ENCODE peak calls at places on chromosomes 16 and 17, in nine cellular contexts. G is body of pancreas, C is left lung, A is mucosa of descending colon, D is hepatocyte, X is lung, Q is Peyer's patch, H is gastrocnemius medialis, L is endothelial cell of umbilical vein. M is an unnamed sample.

GRCh38 chr16:89641719-89642187 is 15.8 kb downstream of the CHMP1A start:
- DNase-seq in G (no peak), C (no peak), A (no peak), D (no peak), X (no peak), Q (no peak), H (no peak), L (no peak), M (no peak)

GRCh38 chr17:60371818-60372510 is 20.0 kb downstream of the USP32 start:
- DNase-seq in G (no peak), C (no peak), A (no peak), D (no peak), X (no peak), Q (no peak), H (no peak), L (no peak), M (no peak)

GRCh38 chr17:17913695-17914332 is 58.4 kb downstream of the TOM1L2 start:
- DNase-seq in G (peak; percentile 75), C (peak; percentile 80), A (peak; percentile 86), D (peak; percentile 91), X (peak; percentile 72), Q (peak; percentile 89), H (peak; percentile 91), L (peak; percentile 83), M (peak; percentile 73)

GRCh38 chr17:57234252-57235092 is 21.9 kb upstream of the MSI2 start:
- DNase-seq in G (no peak), C (no peak), A (no peak), D (no peak), X (no peak), Q (no peak), H (no peak), L (no peak), M (no peak)

GRCh38 chr17:9451919-9452318 is 123.7 kb downstream of the STX8 start:
- DNase-seq in G (no peak), C (no peak), A (no peak), D (no peak), X (no peak), Q (no peak), H (no peak), L (no peak), M (no peak)

GRCh38 chr17:14904406-14904805 is 360.7 kb downstream of the PMP22 start:
- DNase-seq in G (no peak), C (no peak), A (no peak), D (no peak), X (no peak), Q (no peak), H (no peak), L (no peak), M (no peak)

GRCh38 chr16:77805403-77805802 is 17.0 kb downstream of the VAT1L start:
- DNase-seq in G (peak; percentile 42), C (no peak), A (no peak), D (no peak), X (no peak), Q (no peak), H (no peak), L (no peak), M (peak; percentile 54)

GRCh38 chr17:18182190-18182977 is 1.2 kb upstream of the ALKBH5 start:
- DNase-seq in G (peak; percentile 88), C (peak; percentile 65), A (peak; percentile 60), D (peak; percentile 37), X (peak; percentile 46), Q (peak; percentile 56), H (peak; percentile 30), L (peak; percentile 16), M (peak; percentile 53)

GRCh38 chr17:62648247-62648953 is 20.9 kb downstream of the MRC2 start:
- DNase-seq in G (no peak), C (no peak), A (no peak), D (no peak), X (no peak), Q (no peak), H (no peak), L (no peak), M (no peak)

GRCh38 chr16:3152273-3153076 is 17.6 kb downstream of the ZNF213 start:
- DNase-seq in G (peak; percentile 91), C (peak; percentile 86), A (peak; percentile 93), D (peak; percentile 91), X (peak; percentile 84), Q (peak; percentile 92), H (peak; percentile 81), L (peak; percentile 93), M (peak; percentile 87)

GRCh38 chr17:18017958-18018357 is 21.0 kb downstream of the ATPAF2 start:
- DNase-seq in G (no peak), C (no peak), A (no peak), D (no peak), X (no peak), Q (no peak), H (no peak), L (peak; percentile 82), M (no peak)

GRCh38 chr16:70682239-70683145 is 3.4 kb downstream of the MTSS2 start:
- DNase-seq in G (no peak), C (no peak), A (no peak), D (no peak), X (no peak), Q (no peak), H (no peak), L (no peak), M (peak; percentile 11)
- H3K4me3 ChIP-seq in G (no peak overlapping the region), C (peak overlapping the region; percentile 50), A (no peak overlapping the region), D (no peak overlapping the region), X (no peak overlapping the region), Q (peak overlapping the region; percentile 3), H (no peak overlapping the region), L (no peak overlapping the region), M (no peak overlapping the region)

DNA sequence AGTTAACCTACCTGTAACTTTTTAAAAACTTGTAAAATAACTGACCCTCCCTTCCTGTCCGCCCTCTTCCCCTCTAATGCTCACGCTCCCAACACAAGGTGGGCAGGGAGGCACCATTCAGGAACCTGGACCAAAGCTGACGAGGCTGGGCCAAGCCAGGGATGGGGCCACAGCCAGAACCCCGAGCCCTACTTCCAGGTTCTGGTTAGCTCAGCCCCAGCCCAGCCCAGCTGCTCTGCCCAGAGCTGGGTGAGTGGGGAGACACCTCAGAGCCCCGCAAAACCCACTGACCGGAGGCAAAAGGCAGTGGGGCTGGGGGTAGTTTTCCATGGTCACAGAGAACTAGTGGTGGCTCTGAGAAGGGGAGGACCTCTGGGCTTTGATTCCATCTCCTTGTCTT is 7.4 kb downstream of the CNP start:
- DNase-seq in G (no peak), C (no peak), A (no peak), D (no peak), X (no peak), Q (no peak), H (no peak), L (no peak), M (no peak)
- H3K4me1 ChIP-seq in G (peaks cover 61% of the 10 kb centered on the region), C (peaks cover 33% of the 10 kb centered on the region), A (peaks cover 5% of the 10 kb centered on the region), D (no peaks in the 10 kb centered on the region), X (peaks cover 5% of the 10 kb centered on the region), Q (no peaks in the 10 kb centered on the region), H (peaks cover 35% of the 10 kb centered on the region), L (no peaks in the 10 kb centered on the region), M (peaks cover 17% of the 10 kb centered on the region)

DNA sequence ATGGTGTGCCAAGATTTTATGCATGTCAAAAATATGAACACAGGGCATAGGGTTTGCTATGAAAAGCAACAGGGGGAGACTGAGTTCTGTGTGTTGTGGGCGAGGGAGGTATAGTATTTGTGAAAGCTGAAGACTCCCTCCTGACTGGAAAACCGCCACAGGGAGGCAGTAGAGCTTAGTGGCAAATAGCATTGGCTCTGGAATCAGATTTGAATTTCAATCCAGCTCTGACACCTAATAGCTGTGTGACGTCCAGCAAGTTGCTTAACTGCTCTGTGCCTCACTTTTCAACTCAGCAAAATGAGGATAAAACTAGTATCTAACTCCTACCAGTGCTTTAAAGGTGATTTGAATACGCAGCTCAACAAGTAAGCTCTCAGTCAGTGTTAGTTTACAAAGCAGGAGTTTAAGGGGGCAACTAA is 22.0 kb downstream of the KPNA2 start:
- DNase-seq in G (no peak), C (no peak), A (peak; percentile 50), D (no peak), X (no peak), Q (peak; percentile 68), H (no peak), L (peak; percentile 53), M (no peak)
- TF ChIP-seq CTCF in G (peak; percentile 34), C (peak; percentile 35), A (peak; percentile 28), D (peak; percentile 30), X (peak; percentile 8), Q (no peak), H (no peak), L (peak; percentile 52), M (peak; percentile 32)

DNA sequence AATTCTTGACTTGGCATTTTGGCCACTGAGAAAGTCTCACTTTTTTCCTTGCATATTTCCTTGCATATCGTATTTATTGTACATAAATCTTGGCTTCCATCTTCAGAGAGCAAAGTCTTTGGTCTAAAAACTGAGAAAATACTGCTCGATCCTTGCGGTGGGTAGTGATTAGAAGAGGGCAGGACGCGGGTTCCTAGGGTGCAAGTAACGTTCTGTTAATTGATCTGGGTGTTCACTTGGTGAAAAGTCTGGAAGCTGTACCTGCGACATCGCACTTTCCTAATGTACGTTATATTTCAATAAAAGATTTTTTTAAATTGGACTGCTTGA is 758 bp upstream of the UBALD2 start:
- DNase-seq in G (no peak), C (no peak), A (peak; percentile 25), D (no peak), X (no peak), Q (no peak), H (no peak), L (no peak), M (no peak)
- H3K4me3 ChIP-seq in G (no peak overlapping the region), C (no peak overlapping the region), A (no peak overlapping the region), D (no peak overlapping the region), X (no peak overlapping the region), Q (peak overlapping the region; percentile 10), H (peak overlapping the region; percentile 15), L (no peak overlapping the region), M (peak overlapping the region; percentile 6)

GRCh38 chr17:77318491-77319210 is 177.9 kb downstream of the SEC14L1 start:
- DNase-seq in G (no peak), C (peak; percentile 47), A (peak; percentile 65), D (no peak), X (no peak), Q (peak; percentile 63), H (peak; percentile 42), L (no peak), M (peak; percentile 64)
- H3K4me1 ChIP-seq in G (peaks cover 40% of the 10 kb centered on the region), C (peaks cover 82% of the 10 kb centered on the region), A (peaks cover 27% of the 10 kb centered on the region), D (peaks cover 77% of the 10 kb centered on the region), X (peaks cover 26% of the 10 kb centered on the region), Q (peaks cover 23% of the 10 kb centered on the region), H (peaks cover 58% of the 10 kb centered on the region), L (peaks cover 34% of the 10 kb centered on the region), M (peaks cover 56% of the 10 kb centered on the region)

GRCh38 chr17:4480929-4481898 is 17.5 kb upstream of the SPNS2 start:
- DNase-seq in G (no peak), C (no peak), A (peak; percentile 78), D (peak; percentile 61), X (no peak), Q (peak; percentile 88), H (no peak), L (no peak), M (no peak)
- TF ChIP-seq CTCF in G (no peak), C (no peak), A (no peak), D (no peak), X (no peak), Q (no peak), H (no peak), L (no peak), M (no peak)